ENCODE peak calls at places on chromosomes 3 and 15, in four cellular contexts. S is psoas muscle, D is colonic mucosa, P is upper lobe of right lung. H is an unnamed sample.

GRCh38 chr15:93317772-93318171 is 228.8 kb upstream of the RGMA start:
- DNase-seq in P (no peak), S (no peak), D (no peak), H (no peak)

GRCh38 chr3:181455276-181455675 is 256.4 kb upstream of the SOX2 start:
- DNase-seq in D (no peak), P (no peak), S (no peak), H (no peak)

GRCh38 chr3:194586839-194587238 is 46.4 kb downstream of the TMEM44 start:
- DNase-seq in P (no peak), D (no peak), S (no peak), H (no peak)

GRCh38 chr3:178513539-178514410 is 22.5 kb upstream of the KCNMB2 start:
- DNase-seq in P (no peak), S (no peak), D (no peak), H (no peak)

GRCh38 chr15:96334705-96335428 is 4.4 kb downstream of the NR2F2 start:
- DNase-seq in P (no peak), D (peak), S (no peak), H (no peak)

GRCh38 chr15:81182746-81183402 is 13.8 kb upstream of the IL16 start:
- DNase-seq in S (no peak), P (no peak), D (no peak), H (no peak)

GRCh38 chr15:38536201-38536676 is 28.4 kb downstream of the RASGRP1 start:
- DNase-seq in D (no peak), P (no peak), S (peak), H (no peak)

GRCh38 chr3:169345662-169346331 is 317.7 kb downstream of the MECOM start:
- DNase-seq in P (no peak), D (no peak), S (no peak), H (no peak)

GRCh38 chr15:52040167-52040900 is 21.3 kb downstream of the MAPK6 start:
- DNase-seq in S (no peak), D (no peak), P (no peak), H (no peak)

GRCh38 chr3:165502707-165503106 is 306.5 kb upstream of the SLITRK3 start:
- DNase-seq in P (no peak), S (no peak), D (no peak), H (no peak)

GRCh38 chr3:124748560-124749198 is 18.4 kb downstream of the UMPS start:
- DNase-seq in P (no peak), S (no peak), D (no peak), H (no peak)

GRCh38 chr3:186394566-186395217 is 32.7 kb upstream of the DGKG start:
- DNase-seq in S (no peak), D (no peak), P (no peak), H (no peak)

GRCh38 chr3:45962033-45962432 is 18.8 kb downstream of the CXCR6 start:
- DNase-seq in P (no peak), D (no peak), S (no peak), H (no peak)

GRCh38 chr3:50269977-50270413 is 1.0 kb downstream of the SEMA3B start:
- DNase-seq in S (no peak), P (no peak), D (no peak), H (no peak)

GRCh38 chr3:192060160-192060783 is 599.3 kb downstream of the PYDC2 start:
- DNase-seq in P (no peak), S (no peak), D (no peak), H (peak)

GRCh38 chr3:134371542-134372324 is 2.5 kb downstream of the AMOTL2 start:
- DNase-seq in D (no peak), S (no peak), P (peak), H (no peak)

GRCh38 chr3:30227571-30228301 is 378.7 kb upstream of the TGFBR2 start:
- DNase-seq in P (no peak), D (no peak), S (no peak), H (peak)

GRCh38 chr3:179146911-179147570 is 1.1 kb upstream of the PIK3CA start:
- DNase-seq in S (no peak), D (peak), P (no peak), H (peak)

GRCh38 chr3:157075693-157076420 is 84.1 kb downstream of the CCNL1 start:
- DNase-seq in S (no peak), D (no peak), P (no peak), H (no peak)

GRCh38 chr3:192130534-192131132 is 596.7 kb downstream of the FGF12 start:
- DNase-seq in D (peak), P (no peak), S (peak), H (peak)

GRCh38 chr3:104911376-104911775 is 455.3 kb upstream of the ALCAM start:
- DNase-seq in P (no peak), D (no peak), S (no peak), H (no peak)

GRCh38 chr3:197752107-197752506 is 2.4 kb downstream of the FYTTD1 start:
- DNase-seq in S (no peak), D (no peak), P (no peak), H (no peak)

GRCh38 chr3:126256256-126256655 is 75.9 kb upstream of the ALDH1L1 start:
- DNase-seq in P (no peak), D (no peak), S (no peak), H (no peak)

GRCh38 chr3:160260587-160261270 is 35.5 kb downstream of the C3orf80 start:
- DNase-seq in D (no peak), S (no peak), P (no peak), H (no peak)

GRCh38 chr3:172074578-172074977 is 35.2 kb downstream of the FNDC3B start:
- DNase-seq in S (peak), D (no peak), P (no peak), H (no peak)

GRCh38 chr3:78917541-78917940 is 850.3 kb downstream of the ROBO1 start:
- DNase-seq in P (no peak), S (no peak), D (no peak), H (no peak)

GRCh38 chr3:140421884-140422283 is 256.0 kb upstream of the TRIM42 start:
- DNase-seq in P (no peak), S (no peak), D (no peak), H (no peak)

GRCh38 chr3:25428950-25429349 is 887 bp downstream of the RARB start:
- DNase-seq in P (no peak), D (no peak), S (no peak), H (no peak)
- H3K4me3 ChIP-seq in P (peak), D (no peak), S (peak), H (no peak)

GRCh38 chr3:43872901-43873300 is 182.2 kb downstream of the ABHD5 start:
- DNase-seq in D (no peak), S (no peak), P (no peak), H (no peak)

GRCh38 chr3:43872301-43872700 is 181.6 kb downstream of the ABHD5 start:
- DNase-seq in P (no peak), D (no peak), S (no peak), H (no peak)

GRCh38 chr3:43871627-43872245 is 181.0 kb downstream of the ABHD5 start:
- DNase-seq in P (no peak), S (no peak), D (no peak), H (no peak)

GRCh38 chr3:43874290-43874689 is 183.6 kb downstream of the ABHD5 start:
- DNase-seq in D (no peak), S (no peak), P (no peak), H (no peak)

GRCh38 chr3:43873723-43874122 is 183.0 kb downstream of the ABHD5 start:
- DNase-seq in P (no peak), D (no peak), S (no peak), H (no peak)
- H3K27ac ChIP-seq in P (no peak), D (no peak), S (no peak), H (no peak)

DNA sequence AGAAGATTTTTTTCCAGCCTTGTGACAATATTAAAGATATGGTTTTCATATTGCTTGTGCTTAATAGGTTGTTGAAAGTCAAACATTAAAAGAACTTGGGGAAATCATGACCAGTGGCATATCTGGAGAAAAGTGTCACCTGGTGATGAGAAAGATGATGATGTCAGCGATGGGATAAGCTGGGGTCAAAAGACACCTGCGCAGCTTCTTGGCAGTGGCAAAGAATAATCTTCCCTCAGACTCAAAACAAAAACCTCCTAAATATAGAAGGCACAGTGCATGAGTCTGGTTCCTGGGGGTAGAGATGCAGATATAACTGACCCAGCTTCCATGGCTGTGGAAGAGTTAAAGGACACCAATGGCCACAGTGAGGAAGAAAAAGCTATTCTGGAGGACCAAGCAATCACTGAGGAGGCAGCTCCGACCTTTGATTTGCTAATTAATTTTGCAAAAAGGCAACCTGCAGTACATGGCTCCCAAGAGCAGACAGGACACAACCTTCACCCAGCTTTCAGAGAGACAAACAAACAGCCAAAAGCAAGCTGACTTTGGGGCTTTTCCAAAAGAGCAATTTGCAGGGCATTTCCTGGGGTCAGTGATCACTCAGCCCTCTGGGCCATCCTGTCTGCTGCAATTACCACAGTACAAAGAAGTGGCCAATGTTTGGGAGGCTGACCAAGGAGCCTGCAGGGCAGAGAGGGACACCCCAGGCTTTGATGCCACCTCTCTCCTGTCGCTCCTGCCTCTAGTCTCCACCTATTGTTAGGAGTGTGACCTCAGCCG is 17.6 kb upstream of the SEMA5B start:
- DNase-seq in P (no peak), S (no peak), D (no peak), H (no peak)
- H3K4me3 ChIP-seq in P (no peak), S (no peak), D (no peak), H (no peak)

GRCh38 chr15:40871749-40872617 is 2.1 kb downstream of the RHOV start:
- DNase-seq in P (peak), S (no peak), D (peak), H (peak)

GRCh38 chr15:40870716-40871115 is 3.3 kb downstream of the RHOV start:
- DNase-seq in S (no peak), D (no peak), P (no peak), H (no peak)

GRCh38 chr15:40872791-40873526 is 1.1 kb downstream of the RHOV start:
- DNase-seq in D (no peak), P (no peak), S (no peak), H (no peak)

GRCh38 chr15:40875996-40876740 is 2.1 kb upstream of the RHOV start:
- DNase-seq in D (peak), S (no peak), P (no peak), H (no peak)

DNA sequence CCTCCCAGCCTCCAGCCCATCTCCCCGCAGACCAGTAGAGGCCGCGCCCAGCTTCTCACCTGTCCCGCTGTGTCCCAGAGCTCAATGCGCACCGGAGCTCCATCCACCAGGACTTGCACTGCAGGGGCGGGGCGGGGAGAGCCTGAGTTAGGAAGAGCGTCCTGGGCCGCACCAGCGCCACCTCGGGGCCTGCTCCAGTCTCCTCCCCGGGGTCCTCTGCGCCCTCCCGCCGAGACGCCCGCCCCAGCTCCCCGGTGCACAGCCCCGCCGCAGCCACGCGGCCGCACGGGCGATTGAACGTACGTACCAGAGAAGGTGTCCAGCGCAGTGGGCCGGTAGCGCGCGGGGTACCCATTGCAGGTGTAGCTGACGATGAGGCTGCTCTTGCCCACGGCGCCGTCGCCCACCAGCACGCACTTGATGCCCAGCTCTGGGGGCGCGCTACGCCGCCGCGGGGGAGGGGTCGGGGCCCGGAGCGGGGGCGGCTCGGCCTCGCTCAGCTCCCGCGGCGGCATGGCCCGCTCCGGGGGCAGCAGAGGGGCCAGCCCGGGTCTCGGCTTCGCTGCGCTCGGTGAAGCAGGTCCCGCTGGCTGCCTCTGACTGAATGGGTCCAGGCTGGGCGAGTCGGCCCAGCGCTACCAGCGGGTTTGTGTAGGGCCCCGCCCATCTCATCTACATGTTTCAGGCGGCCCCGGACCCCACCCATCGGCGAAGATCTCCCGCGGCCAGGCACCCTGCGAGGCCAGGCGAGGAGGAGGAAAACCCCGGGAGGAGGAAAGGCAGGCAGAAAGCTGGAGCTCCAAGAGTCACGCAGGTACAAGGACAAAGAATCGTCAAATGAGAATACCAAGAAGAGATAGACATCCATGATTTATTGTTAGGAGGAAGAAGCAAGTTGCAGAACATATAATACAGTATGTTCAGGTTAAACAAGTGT is at the start of gene RHOV:
- DNase-seq in S (peak), D (peak), P (peak), H (peak)
- H3K27ac ChIP-seq in S (no peak), D (peak), P (no peak), H (no peak)

GRCh38 chr3:27589795-27590194 is 105.6 kb upstream of the SLC4A7 start:
- DNase-seq in S (no peak), D (no peak), P (no peak), H (no peak)

GRCh38 chr3:27591811-27592210 is 107.6 kb upstream of the SLC4A7 start:
- DNase-seq in P (no peak), S (no peak), D (no peak), H (no peak)

GRCh38 chr3:27593173-27593572 is 109.0 kb upstream of the SLC4A7 start:
- DNase-seq in P (no peak), D (no peak), S (no peak), H (no peak)

GRCh38 chr3:27591321-27591711 is 107.1 kb upstream of the SLC4A7 start:
- DNase-seq in P (no peak), D (no peak), S (no peak), H (no peak)

DNA sequence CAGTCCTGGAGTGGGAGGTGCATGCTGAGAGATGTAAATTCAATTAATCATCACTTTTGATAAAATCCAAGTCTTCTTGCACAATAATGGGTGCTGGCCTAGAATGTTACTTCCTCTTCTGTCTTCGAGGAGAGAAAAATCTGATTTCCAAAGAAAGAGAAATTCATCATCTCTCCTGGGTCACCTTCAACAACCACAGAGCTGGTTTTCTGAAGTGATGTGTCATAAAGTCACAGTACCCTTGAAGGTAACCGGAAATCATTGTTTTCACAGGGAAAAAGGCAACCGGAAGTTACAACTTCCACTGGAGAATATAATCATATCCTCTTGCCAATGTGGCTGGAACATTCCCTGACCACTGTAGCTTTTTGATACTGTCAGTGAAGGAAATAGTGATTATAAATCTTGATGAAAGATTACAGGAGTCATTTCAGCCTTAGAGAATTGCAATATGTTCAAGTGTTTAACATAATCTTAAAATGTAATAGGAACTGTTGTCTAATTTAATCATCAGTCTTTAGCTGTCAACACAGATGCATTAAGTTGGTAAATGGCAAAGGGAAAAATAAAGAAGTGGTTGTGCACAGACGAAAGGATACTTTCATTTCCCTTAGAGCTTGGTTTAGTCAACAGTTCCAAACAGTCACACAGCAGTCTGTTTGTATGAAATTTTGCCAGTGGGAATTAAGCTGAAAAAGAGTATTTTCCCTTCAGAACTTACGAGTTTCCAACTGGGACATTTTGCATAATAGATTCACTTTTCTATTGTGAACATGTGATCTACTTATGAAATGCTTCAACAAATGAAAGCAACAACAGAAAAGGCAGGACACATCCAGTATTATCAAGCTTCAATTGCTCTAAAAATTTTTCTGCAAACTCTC is 106.5 kb upstream of the SLC4A7 start:
- DNase-seq in D (no peak), S (no peak), P (no peak), H (no peak)
- H3K4me3 ChIP-seq in D (no peak), S (peak), P (no peak), H (no peak)